ENCODE peak calls at places on chromosome 10, in eight cellular contexts. P is heart left ventricle, I is BJ, F is astrocyte of the cerebellum, V is nephron progenitor cell, X is IMR-90, R is spleen, Q is fibroblast of mammary gland. L is an unnamed sample.

GRCh38 chr10:90289037-90289436 is 568.8 kb downstream of the HTR7 start:
- DNase-seq in P (no peak), I (no peak), F (no peak), V (no peak), X (peak; percentile 46), R (no peak), Q (peak; percentile 40), L (peak; percentile 67)

GRCh38 chr10:110422548-110422947 is 75.2 kb upstream of the DUSP5 start:
- DNase-seq in P (no peak), I (no peak), F (no peak), V (no peak), X (no peak), R (no peak), Q (no peak), L (no peak)

GRCh38 chr10:17234541-17234940 is 6.5 kb downstream of the VIM start:
- DNase-seq in P (no peak), I (no peak), F (no peak), V (no peak), X (no peak), R (no peak), Q (no peak), L (no peak)

GRCh38 chr10:18140149-18140956 is at the start of gene CACNB2:
- DNase-seq in P (peak; percentile 69), I (no peak), F (no peak), V (peak; percentile 79), X (peak; percentile 51), R (no peak), Q (peak; percentile 66), L (peak; percentile 64)

GRCh38 chr10:104559935-104560334 is 81.2 kb upstream of the SORCS3 start:
- DNase-seq in P (no peak), I (no peak), F (no peak), V (no peak), X (no peak), R (no peak), Q (peak; percentile 14), L (no peak)

GRCh38 chr10:24277771-24278518 is 69.0 kb downstream of the KIAA1217 start:
- DNase-seq in P (peak; percentile 31), I (no peak), F (no peak), V (no peak), X (no peak), R (no peak), Q (peak; percentile 33), L (peak; percentile 23)

GRCh38 chr10:93867481-93867880 is 26.3 kb upstream of the SLC35G1 start:
- DNase-seq in P (no peak), I (no peak), F (no peak), V (no peak), X (no peak), R (no peak), Q (no peak), L (no peak)

GRCh38 chr10:77513783-77514331 is 123.8 kb downstream of the KCNMA1 start:
- DNase-seq in P (no peak), I (peak; percentile 42), F (peak; percentile 65), V (peak; percentile 62), X (peak; percentile 91), R (no peak), Q (peak; percentile 80), L (peak; percentile 55)

GRCh38 chr10:2791774-2792443 is 275.4 kb upstream of the PFKP start:
- DNase-seq in P (no peak), I (no peak), F (no peak), V (no peak), X (no peak), R (no peak), Q (no peak), L (no peak)

GRCh38 chr10:31536297-31536696 is 217.3 kb downstream of the ZEB1 start:
- DNase-seq in P (no peak), I (no peak), F (no peak), V (no peak), X (no peak), R (no peak), Q (peak; percentile 81), L (no peak)

GRCh38 chr10:8150401-8150905 is 96.0 kb downstream of the GATA3 start:
- DNase-seq in P (no peak), I (no peak), F (no peak), V (no peak), X (no peak), R (no peak), Q (no peak), L (peak; percentile 15)

GRCh38 chr10:113062977-113063967 is 113.2 kb downstream of the TCF7L2 start:
- DNase-seq in P (no peak), I (no peak), F (no peak), V (peak; percentile 44), X (peak; percentile 62), R (no peak), Q (no peak), L (no peak)

GRCh38 chr10:110609592-110609991 is 34.5 kb upstream of the RBM20 start:
- DNase-seq in P (no peak), I (no peak), F (no peak), V (no peak), X (no peak), R (no peak), Q (no peak), L (no peak)

GRCh38 chr10:69898941-69899340 is 97.2 kb downstream of the COL13A1 start:
- DNase-seq in P (no peak), I (no peak), F (no peak), V (no peak), X (no peak), R (no peak), Q (no peak), L (no peak)

GRCh38 chr10:80760914-80761371 is 223.2 kb downstream of the SH2D4B start:
- DNase-seq in P (no peak), I (no peak), F (no peak), V (no peak), X (no peak), R (no peak), Q (no peak), L (no peak)

GRCh38 chr10:32952541-32953276 is 5.3 kb downstream of the ITGB1 start:
- DNase-seq in P (no peak), I (no peak), F (no peak), V (no peak), X (no peak), R (no peak), Q (no peak), L (no peak)

GRCh38 chr10:5971315-5971832 is 6.0 kb downstream of the IL15RA start:
- DNase-seq in P (no peak), I (no peak), F (no peak), V (no peak), X (no peak), R (no peak), Q (no peak), L (peak; percentile 57)

DNA sequence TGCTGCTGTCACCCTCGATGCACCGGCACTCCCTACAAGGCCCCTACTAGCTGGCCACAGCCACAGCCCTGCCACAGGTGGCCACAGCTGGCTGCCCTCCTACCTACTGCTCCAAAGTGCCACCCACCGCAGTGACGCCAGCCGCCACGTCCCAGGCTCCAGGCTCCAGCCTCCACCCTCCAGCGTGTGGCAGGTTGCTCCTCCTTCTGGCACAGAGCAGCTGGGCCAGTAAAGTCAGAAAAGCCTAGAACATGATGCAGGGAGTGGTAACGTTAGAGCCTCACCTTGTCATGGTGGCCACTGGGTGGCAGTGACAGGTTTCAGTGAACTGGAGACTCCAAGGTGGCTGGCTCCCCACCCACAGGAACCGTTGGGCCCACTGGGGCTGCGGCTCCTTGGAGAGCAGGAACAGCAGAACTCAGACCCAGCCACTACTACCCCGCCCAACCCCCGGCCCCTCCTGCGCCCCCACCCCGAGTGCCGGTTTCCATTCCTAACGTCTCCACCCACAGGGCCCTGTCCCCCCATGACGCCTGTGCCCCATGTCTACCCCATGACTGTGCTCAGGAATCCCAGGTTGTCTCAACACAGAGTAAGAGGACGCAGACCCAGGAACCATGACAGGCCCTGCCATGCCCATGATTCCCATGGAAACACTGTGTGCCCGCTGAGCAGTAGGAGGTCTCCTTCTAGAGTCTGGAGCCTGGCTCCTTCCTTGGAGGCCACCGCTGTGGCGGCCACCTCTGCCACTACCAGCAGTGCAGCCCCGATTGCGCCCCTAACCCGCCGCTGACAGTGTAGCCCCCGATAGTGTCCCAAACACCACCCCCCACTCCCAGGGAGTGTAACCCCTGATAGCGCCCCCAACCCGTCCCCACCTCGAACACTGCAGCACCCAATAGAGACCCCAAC is 52.3 kb upstream of the ZNF33B start:
- DNase-seq in P (no peak), I (no peak), F (no peak), V (no peak), X (no peak), R (no peak), Q (no peak), L (no peak)
- TF ChIP-seq CTCF in P (no peak), I (no peak), F (no peak), V (no peak), X (no peak), R (no peak), Q (no peak), L (no peak)

DNA sequence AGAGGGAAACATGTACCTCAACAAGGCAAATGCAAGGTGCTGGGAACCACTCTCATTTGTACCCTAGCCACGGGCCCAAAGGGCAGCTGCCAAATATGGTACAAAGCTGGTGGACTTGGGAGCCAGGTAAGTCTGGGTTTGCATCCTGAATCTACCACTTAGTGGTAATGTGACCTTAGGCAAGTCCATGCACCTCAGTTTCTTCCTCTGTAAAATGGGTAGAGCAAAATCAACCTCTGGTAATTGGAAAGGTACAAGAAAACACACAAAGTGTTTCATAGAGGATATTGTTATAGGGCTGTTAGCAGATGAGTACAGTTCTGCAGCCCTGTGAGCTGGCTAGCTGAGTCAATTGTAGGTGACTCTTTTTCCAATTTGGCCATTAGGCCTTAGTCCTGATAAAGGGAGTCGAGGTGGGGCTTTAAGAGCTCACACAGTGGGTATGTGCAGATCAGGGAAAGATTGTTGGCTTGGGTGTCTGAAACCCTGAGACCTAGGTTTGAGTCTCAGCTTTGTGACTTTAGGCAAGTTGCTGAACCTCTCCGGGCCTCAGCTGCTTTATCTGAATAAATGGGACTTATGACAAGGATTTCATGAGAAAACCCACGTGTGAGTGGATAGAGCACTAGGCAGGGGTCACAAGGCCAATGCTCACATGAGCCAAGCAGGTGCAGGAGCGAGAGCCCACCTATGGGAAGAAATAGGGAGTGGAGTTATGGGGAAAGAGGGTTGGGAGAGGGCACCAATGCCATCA is 121.3 kb upstream of the GDF10 start:
- DNase-seq in P (no peak), I (no peak), F (no peak), V (no peak), X (no peak), R (no peak), Q (no peak), L (no peak)
- TF ChIP-seq CTCF in P (no peak), I (no peak), F (no peak), V (no peak), X (no peak), R (no peak), Q (no peak), L (no peak)

GRCh38 chr10:75994332-75995040 is 563.1 kb downstream of the LRMDA start:
- DNase-seq in P (no peak), I (no peak), F (no peak), V (no peak), X (no peak), R (no peak), Q (no peak), L (no peak)
- TF ChIP-seq CTCF in P (no peak), I (no peak), F (no peak), V (no peak), X (no peak), R (no peak), Q (no peak), L (no peak)

DNA sequence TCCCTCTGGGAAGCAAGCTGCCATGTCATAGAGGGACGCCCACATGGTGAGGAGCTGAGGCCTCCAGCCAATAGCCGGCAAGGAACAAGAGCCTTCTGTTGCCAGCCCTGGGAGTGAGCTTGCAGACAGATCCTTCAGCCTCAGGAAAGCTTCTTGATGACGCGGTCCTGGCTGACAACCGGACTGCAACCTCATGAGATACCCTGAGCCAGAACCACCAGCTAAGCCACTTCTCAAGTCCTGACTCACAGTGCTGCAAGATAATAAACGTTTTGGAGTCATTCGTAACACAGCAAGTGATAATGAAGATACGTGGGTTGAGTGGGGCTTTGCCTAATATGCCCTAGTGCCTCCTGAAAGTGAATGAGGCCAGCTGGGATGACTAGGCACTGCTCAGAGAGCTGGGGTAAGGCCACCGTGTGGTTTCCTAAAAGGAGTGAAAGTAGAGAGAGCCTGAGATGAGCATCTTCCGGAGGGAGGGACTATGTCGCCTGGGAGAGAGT is 53.8 kb downstream of the PYROXD2 start:
- DNase-seq in P (peak; percentile 65), I (peak; percentile 88), F (peak; percentile 91), V (peak; percentile 50), X (peak; percentile 100), R (no peak), Q (peak; percentile 100), L (peak; percentile 99)
- TF ChIP-seq CTCF in P (no peak), I (no peak), F (no peak), V (no peak), X (no peak), R (no peak), Q (no peak), L (no peak)